ENCODE peak calls at places on chromosomes 3 and 15, in five cellular contexts. F is DND-41, P is spleen, J is endothelial cell of umbilical vein, W is body of pancreas. X is an unnamed sample. For H3K36me3, the result is how much of the 10 kb centered on the place peaks cover.

GRCh38 chr3:78690806-78691205 is 1077.0 kb downstream of the ROBO1 start:
- DNase-seq in F (no peak), P (no peak), J (peak), W (no peak), X (no peak)

GRCh38 chr3:151837057-151837456 is 23.1 kb downstream of the AADAC start:
- DNase-seq in F (no peak), P (no peak), J (peak), W (peak), X (no peak)

GRCh38 chr3:110248666-110249065 is 823.0 kb upstream of the NECTIN3 start:
- DNase-seq in F (no peak), P (no peak), J (no peak), W (no peak), X (no peak)

GRCh38 chr15:94047566-94047965 is 183.8 kb upstream of the MCTP2 start:
- DNase-seq in F (no peak), P (no peak), J (no peak), W (no peak), X (no peak)

GRCh38 chr3:138569090-138569489 is 25.0 kb downstream of the CEP70 start:
- DNase-seq in F (no peak), P (no peak), J (no peak), W (no peak), X (no peak)

GRCh38 chr3:105868450-105868744 is 415 bp downstream of the CBLB start:
- DNase-seq in F (no peak), P (peak), J (no peak), W (peak), X (peak)

GRCh38 chr3:37864904-37865303 is 3.2 kb downstream of the CTDSPL start:
- DNase-seq in F (no peak), P (peak), J (no peak), W (no peak), X (no peak)

GRCh38 chr3:71064288-71064975 is 519.1 kb downstream of the FOXP1 start:
- DNase-seq in F (peak), P (peak), J (peak), W (peak), X (peak)

GRCh38 chr3:66363133-66363532 is 137.7 kb downstream of the LRIG1 start:
- DNase-seq in F (no peak), P (no peak), J (no peak), W (no peak), X (no peak)

GRCh38 chr15:101126618-101127502 is 125.0 kb downstream of the CHSY1 start:
- DNase-seq in F (peak), P (peak), J (no peak), W (no peak), X (no peak)

GRCh38 chr15:67164401-67164791 is 90.1 kb downstream of the AAGAB start:
- DNase-seq in F (no peak), P (no peak), J (peak), W (no peak), X (no peak)

GRCh38 chr3:190065204-190065603 is 55.5 kb downstream of the P3H2 start:
- DNase-seq in F (no peak), P (no peak), J (no peak), W (no peak), X (no peak)

GRCh38 chr3:190059242-190059590 is 61.5 kb downstream of the P3H2 start:
- DNase-seq in F (no peak), P (no peak), J (no peak), W (no peak), X (no peak)

GRCh38 chr3:190060401-190060800 is 60.3 kb downstream of the P3H2 start:
- DNase-seq in F (no peak), P (no peak), J (no peak), W (no peak), X (no peak)

GRCh38 chr3:190064112-190064511 is 56.6 kb downstream of the P3H2 start:
- DNase-seq in F (no peak), P (no peak), J (peak), W (no peak), X (no peak)

DNA sequence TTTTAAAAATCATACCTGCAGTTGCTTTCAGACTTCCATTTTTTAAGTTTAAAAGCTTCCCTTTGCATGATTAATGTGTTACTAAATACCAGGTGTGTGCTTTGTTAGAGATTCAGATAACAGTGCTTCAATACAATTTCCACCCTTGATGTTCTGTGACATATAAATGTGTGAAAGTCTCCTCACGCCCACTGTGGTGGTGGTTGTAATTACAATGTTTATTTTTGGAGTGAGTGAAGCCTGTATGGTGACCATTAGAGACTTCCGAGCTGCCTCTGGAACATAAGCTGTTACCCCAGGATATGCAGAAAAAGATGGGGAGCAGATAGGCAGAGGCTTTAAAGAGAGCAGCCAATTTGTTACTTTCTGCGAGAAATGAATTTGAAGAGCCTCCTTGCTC is 57.2 kb downstream of the P3H2 start:
- DNase-seq in F (no peak), P (no peak), J (no peak), W (no peak), X (no peak)
- H3K36me3 ChIP-seq in F (under half), P (under half), J (under half), W (under half), X (under half)

GRCh38 chr3:49681543-49681942 is 7.4 kb downstream of the APEH start:
- DNase-seq in F (no peak), P (no peak), J (no peak), W (no peak), X (no peak)
- H3K36me3 ChIP-seq in F (half or more), P (half or more), J (under half), W (under half), X (half or more)

GRCh38 chr3:47399016-47399415 is 18.2 kb downstream of the PTPN23 start:
- DNase-seq in F (no peak), P (no peak), J (no peak), W (no peak), X (no peak)

GRCh38 chr3:47394140-47394855 is 13.5 kb downstream of the PTPN23 start:
- DNase-seq in F (no peak), P (no peak), J (peak), W (no peak), X (no peak)

GRCh38 chr3:47399531-47400270 is 18.9 kb downstream of the PTPN23 start:
- DNase-seq in F (no peak), P (no peak), J (no peak), W (no peak), X (no peak)

GRCh38 chr3:47394867-47395266 is 14.0 kb downstream of the PTPN23 start:
- DNase-seq in F (no peak), P (no peak), J (no peak), W (no peak), X (no peak)

DNA sequence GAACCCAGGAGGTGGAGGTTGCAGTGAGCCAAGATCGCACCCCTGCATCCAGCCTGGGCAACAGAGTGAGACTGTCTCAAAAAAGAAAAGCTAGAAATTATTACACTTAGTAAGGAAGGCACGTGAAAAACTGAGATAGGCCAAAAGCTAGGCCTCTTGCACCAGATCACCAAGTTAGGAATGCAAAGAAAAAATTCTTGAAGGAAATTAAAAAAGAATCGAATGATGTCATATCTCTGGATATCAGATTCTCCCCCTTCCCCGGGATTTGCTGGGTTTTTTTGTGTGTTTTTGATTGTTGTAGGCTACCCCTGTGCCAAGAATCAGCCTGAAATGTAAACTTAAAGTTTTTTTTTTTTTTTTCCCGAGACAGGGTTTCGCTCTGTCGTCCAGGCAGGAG is 17.4 kb downstream of the PTPN23 start:
- DNase-seq in F (no peak), P (no peak), J (peak), W (no peak), X (no peak)
- H3K36me3 ChIP-seq in F (half or more), P (under half), J (under half), W (under half), X (under half)

GRCh38 chr15:65056868-65057548 is 10.8 kb downstream of the RASL12 start:
- DNase-seq in F (no peak), P (no peak), J (no peak), W (no peak), X (no peak)
- H3K36me3 ChIP-seq in F (under half), P (under half), J (under half), W (under half), X (under half)

DNA sequence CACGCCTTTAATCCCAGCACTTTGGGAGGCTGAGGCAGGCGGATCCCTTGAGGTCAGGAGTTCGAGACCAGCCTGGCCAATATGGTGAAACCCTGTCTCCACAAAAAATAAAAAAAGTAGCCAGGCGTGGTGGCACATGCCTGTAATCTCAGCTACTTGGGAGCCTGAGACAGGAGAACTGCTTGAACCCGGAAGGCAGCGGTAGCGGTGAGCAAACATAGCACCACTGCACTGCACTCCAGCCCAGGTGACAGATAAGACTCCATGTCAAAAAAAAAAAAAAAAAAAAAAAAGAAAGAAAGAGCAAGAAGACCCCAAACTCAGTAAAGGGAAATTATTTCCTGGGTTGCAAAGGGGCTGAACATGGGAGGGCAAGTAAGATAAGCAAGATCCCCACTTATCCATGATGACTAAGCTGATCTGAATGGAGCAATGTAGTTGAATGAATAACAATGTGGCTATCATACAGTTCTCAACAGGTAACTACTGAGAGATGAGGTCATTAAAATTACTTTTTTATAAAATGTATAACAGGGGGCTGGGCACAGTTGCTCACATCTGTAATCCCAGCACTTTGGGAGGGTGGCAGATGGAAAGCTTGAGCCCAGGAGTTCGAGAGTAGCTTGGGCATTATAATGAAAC is 46.0 kb downstream of the RBM15B start:
- DNase-seq in F (no peak), P (no peak), J (no peak), W (no peak), X (no peak)
- H3K36me3 ChIP-seq in F (half or more), P (half or more), J (under half), W (under half), X (under half)

DNA sequence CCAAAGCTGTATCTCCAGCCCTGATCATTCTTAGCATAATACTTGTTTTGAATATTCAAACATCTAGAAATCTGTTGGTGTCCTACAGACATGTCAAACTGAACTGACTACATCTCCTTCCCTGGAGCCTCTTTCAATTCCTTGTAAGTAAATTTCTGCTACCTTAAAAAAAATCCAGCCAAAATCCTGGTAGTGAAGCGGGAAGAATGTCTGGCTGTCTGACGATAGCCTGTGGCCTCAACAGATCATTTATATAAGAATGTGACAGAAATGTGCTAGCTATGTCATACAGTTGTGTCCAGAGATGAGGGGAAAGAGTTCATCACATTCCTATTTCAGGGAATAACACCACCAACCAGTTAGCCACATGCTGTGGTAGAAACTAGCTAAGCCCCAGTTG is 18.6 kb upstream of the TM6SF1 start:
- DNase-seq in F (no peak), P (no peak), J (no peak), W (no peak), X (no peak)
- H3K36me3 ChIP-seq in F (under half), P (under half), J (under half), W (under half), X (under half)

GRCh38 chr3:15071699-15072098 is 6.6 kb upstream of the MRPS25 start:
- DNase-seq in F (no peak), P (no peak), J (no peak), W (no peak), X (no peak)
- H3K36me3 ChIP-seq in F (under half), P (half or more), J (under half), W (under half), X (under half)

GRCh38 chr15:85582076-85582718 is 201.8 kb downstream of the AKAP13 start:
- DNase-seq in F (no peak), P (no peak), J (peak), W (peak), X (no peak)
- H3K36me3 ChIP-seq in F (under half), P (under half), J (under half), W (under half), X (under half)